ENCODE peak calls at places on chromosomes 5 and 9, in four cellular contexts. L, W, Y and M are unnamed samples.
A peak's percentile ranks its signal among the peaks of the same experiment; 100 is the strongest.

GRCh38 chr5:159301351-159301911 is 28.9 kb downstream of the IL12B start:
- ATAC-seq in L (no peak), W (no peak), Y (no peak), M (no peak)

GRCh38 chr9:88828492-88828974 is 162.7 kb upstream of the S1PR3 start:
- ATAC-seq in L (no peak), W (no peak), Y (no peak), M (peak; percentile 46)

GRCh38 chr5:149372932-149373331 is 6.2 kb downstream of the IL17B start:
- ATAC-seq in L (no peak), W (no peak), Y (no peak), M (no peak)

GRCh38 chr5:175696855-175697198 is 39.0 kb downstream of the HRH2 start:
- ATAC-seq in L (no peak), W (no peak), Y (peak; percentile 13), M (no peak)

GRCh38 chr5:90368454-90369246 is 40.9 kb downstream of the CETN3 start:
- ATAC-seq in L (no peak), W (no peak), Y (no peak), M (no peak)

GRCh38 chr5:10307206-10308148 is at the start of gene CMBL:
- ATAC-seq in L (peak; percentile 82), W (peak; percentile 88), Y (peak; percentile 70), M (peak; percentile 77)

GRCh38 chr5:74259572-74259971 is 381.0 kb downstream of the ENC1 start:
- ATAC-seq in L (no peak), W (no peak), Y (no peak), M (no peak)

GRCh38 chr9:87594662-87595061 is 97.0 kb downstream of the DAPK1 start:
- ATAC-seq in L (no peak), W (peak; percentile 31), Y (peak; percentile 19), M (no peak)

GRCh38 chr5:68420476-68421344 is 205.2 kb downstream of the PIK3R1 start:
- ATAC-seq in L (no peak), W (no peak), Y (peak; percentile 78), M (no peak)

GRCh38 chr9:129567842-129568559 is 52.9 kb downstream of the C9orf50 start:
- ATAC-seq in L (peak; percentile 58), W (peak; percentile 59), Y (peak; percentile 44), M (peak; percentile 30)

GRCh38 chr9:113511856-113512761 is 48.6 kb downstream of the RGS3 start:
- ATAC-seq in L (no peak), W (no peak), Y (no peak), M (no peak)

GRCh38 chr5:56950626-56951130 is 1.2 kb downstream of the MIER3 start:
- ATAC-seq in L (peak; percentile 81), W (peak; percentile 54), Y (peak; percentile 87), M (peak; percentile 49)

GRCh38 chr5:109177227-109177626 is 232.5 kb downstream of the PJA2 start:
- ATAC-seq in L (peak; percentile 71), W (no peak), Y (no peak), M (no peak)

GRCh38 chr5:168076561-168076991 is 214.9 kb upstream of the WWC1 start:
- ATAC-seq in L (peak; percentile 52), W (peak; percentile 89), Y (peak; percentile 69), M (no peak)

GRCh38 chr9:127788337-127789011 is 2.6 kb downstream of the CDK9 start:
- ATAC-seq in L (no peak), W (no peak), Y (no peak), M (no peak)

GRCh38 chr5:174324680-174325079 is 279.2 kb downstream of the NSG2 start:
- ATAC-seq in L (no peak), W (no peak), Y (no peak), M (no peak)

GRCh38 chr5:67038817-67039603 is 157.6 kb downstream of the CD180 start:
- ATAC-seq in L (no peak), W (no peak), Y (no peak), M (no peak)

GRCh38 chr9:36560813-36561212 is 11.9 kb upstream of the MELK start:
- ATAC-seq in L (no peak), W (no peak), Y (no peak), M (no peak)

GRCh38 chr5:10116594-10116993 is 133.1 kb downstream of the ATPSCKMT start:
- ATAC-seq in L (no peak), W (no peak), Y (no peak), M (no peak)

GRCh38 chr5:95840969-95841368 is 18.4 kb upstream of the GLRX start:
- ATAC-seq in L (no peak), W (no peak), Y (no peak), M (no peak)

GRCh38 chr5:95843733-95844223 is 21.3 kb upstream of the GLRX start:
- ATAC-seq in L (peak; percentile 43), W (no peak), Y (no peak), M (peak; percentile 33)

GRCh38 chr5:95842955-95843544 is 20.5 kb upstream of the GLRX start:
- ATAC-seq in L (peak; percentile 84), W (peak; percentile 92), Y (peak; percentile 95), M (peak; percentile 7)

GRCh38 chr5:95839658-95840057 is 17.1 kb upstream of the GLRX start:
- ATAC-seq in L (no peak), W (peak; percentile 12), Y (no peak), M (no peak)

GRCh38 chr5:95841914-95842812 is 19.6 kb upstream of the GLRX start:
- ATAC-seq in L (peak; percentile 89), W (no peak), Y (no peak), M (peak; percentile 95)
- TF ChIP-seq POLR2AphosphoS5 in L (peak; percentile 92), W (no peak), Y (no peak), M (peak; percentile 78)

GRCh38 chr5:93191426-93191825 is 389.6 kb downstream of the NR2F1-AS1 start:
- ATAC-seq in L (no peak), W (no peak), Y (no peak), M (no peak)
- H3K27ac ChIP-seq in L (no peak overlapping the region), W (no peak overlapping the region), Y (no peak overlapping the region), M (no peak overlapping the region)

DNA sequence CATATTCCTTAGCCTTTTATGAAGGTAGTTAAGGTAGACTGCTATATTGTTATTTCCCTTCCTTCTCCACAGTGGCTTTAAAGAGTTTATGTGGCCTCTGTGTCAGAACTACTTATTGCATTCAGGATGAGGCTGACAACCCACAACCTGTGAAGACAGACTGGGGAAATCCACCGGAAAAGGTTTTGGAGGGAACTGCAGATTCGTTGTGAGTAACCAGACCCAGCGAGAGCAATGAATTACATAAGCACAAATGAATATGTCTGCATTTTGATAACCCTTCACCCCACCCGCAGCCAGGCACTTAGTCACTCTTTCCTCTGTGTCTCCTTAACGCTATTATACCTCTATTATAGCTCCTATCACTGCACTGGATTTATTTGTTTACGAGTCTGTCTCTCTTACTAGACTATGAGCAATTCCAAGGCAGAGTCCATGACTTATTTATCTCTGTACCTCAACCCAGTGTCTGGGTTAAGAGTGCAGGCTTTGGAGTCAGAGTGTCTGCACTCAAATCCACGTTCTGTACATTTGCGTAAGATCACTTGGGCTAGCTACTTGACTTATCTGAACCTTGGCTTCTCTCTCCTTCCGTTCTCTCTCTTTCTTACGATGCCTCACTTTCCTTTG is 19.2 kb downstream of the KCTD16 start:
- ATAC-seq in L (peak; percentile 60), W (no peak), Y (no peak), M (no peak)
- H3K4me1 ChIP-seq in L (peaks cover 19% of the 10 kb centered on the region), W (no peaks in the 10 kb centered on the region), Y (no peaks in the 10 kb centered on the region), M (peaks cover 2% of the 10 kb centered on the region)

DNA sequence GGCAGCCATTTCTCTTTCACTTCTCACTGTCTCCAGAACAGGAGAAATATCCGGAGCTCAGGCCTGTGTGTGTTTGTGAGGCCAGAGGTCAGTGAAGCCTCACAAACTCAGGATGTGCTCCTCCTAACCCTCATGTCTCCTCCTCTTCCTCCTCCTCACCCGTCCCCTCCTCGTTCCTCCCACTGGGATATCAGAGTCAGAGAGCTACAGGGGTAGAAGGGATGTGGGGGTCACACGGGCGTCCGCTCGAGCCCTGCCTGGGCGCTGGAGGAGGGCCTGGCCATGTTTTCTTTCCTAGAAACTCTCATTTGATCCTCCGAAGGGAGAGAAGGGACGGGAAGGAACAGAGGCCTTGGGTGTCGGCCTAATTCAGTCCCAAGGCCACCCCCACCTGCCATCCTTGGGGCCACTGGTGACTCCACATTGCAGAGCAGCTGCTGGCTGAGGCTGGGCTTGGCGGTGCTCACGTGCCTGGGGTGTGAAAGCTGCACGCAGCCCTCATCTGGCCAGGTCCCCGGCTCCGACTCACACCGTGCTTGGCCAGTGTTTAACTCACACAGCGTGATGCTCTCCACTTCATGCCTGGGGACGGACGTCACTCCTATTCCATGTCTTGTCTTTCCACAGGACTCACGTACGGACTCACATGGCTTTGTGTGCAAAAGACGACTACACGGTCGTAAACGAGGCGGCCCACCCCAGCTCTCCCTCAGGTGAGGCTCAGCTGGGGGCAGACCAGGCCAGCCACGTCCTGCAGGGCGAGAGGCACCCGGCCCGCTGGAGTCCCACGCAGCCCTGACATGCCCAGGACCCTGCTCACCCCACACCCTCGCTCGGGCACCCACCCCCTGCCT is 22.6 kb upstream of the SLC6A19 start:
- ATAC-seq in L (no peak), W (no peak), Y (peak; percentile 2), M (no peak)
- TF ChIP-seq POLR2AphosphoS5 in L (no peak), W (no peak), Y (no peak), M (no peak)

GRCh38 chr9:69573666-69574456 is 98.3 kb downstream of the APBA1 start:
- ATAC-seq in L (no peak), W (no peak), Y (no peak), M (no peak)

GRCh38 chr9:69571032-69571431 is 101.1 kb downstream of the APBA1 start:
- ATAC-seq in L (no peak), W (no peak), Y (no peak), M (no peak)

GRCh38 chr9:69572611-69573010 is 99.6 kb downstream of the APBA1 start:
- ATAC-seq in L (no peak), W (no peak), Y (no peak), M (no peak)

GRCh38 chr9:69564557-69564956 is 107.6 kb downstream of the APBA1 start:
- ATAC-seq in L (no peak), W (no peak), Y (no peak), M (no peak)

DNA sequence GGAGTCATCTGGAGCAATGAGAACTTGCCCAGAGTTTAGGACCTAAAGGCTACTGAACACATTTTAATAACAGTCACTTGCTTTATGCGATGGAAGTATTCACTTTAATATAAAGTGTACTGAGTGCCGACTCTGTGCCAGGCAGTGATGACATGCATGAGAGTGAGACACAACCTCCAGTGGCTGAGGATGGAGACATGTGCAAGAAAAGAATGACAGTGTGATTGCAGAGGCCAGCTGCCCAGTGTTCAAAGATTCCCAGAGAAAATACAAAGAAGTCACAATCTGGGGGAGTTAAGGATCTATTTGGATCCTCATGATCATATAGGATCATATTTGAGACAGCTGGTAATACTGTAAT is 102.1 kb downstream of the APBA1 start:
- ATAC-seq in L (no peak), W (no peak), Y (no peak), M (peak; percentile 31)
- H3K27ac ChIP-seq in L (no peak overlapping the region), W (no peak overlapping the region), Y (no peak overlapping the region), M (no peak overlapping the region)

GRCh38 chr5:29197636-29198035 is 1995.8 kb upstream of the CDH6 start:
- ATAC-seq in L (no peak), W (no peak), Y (no peak), M (no peak)

GRCh38 chr5:29208026-29208425 is 1985.5 kb upstream of the CDH6 start:
- ATAC-seq in L (no peak), W (no peak), Y (no peak), M (no peak)

GRCh38 chr5:29203049-29203448 is 1990.4 kb upstream of the CDH6 start:
- ATAC-seq in L (no peak), W (no peak), Y (no peak), M (no peak)
- H3K4me1 ChIP-seq in L (no peaks in the 10 kb centered on the region), W (no peaks in the 10 kb centered on the region), Y (no peaks in the 10 kb centered on the region), M (no peaks in the 10 kb centered on the region)